ENCODE peak calls at places on chromosome 16, in five cellular contexts. S, C, B, T and W are unnamed samples.

GRCh38 chr16:79885320-79885719 is 284.8 kb upstream of the MAF start:
- DNase-seq in T (no peak), S (peak; percentile 80), B (no peak), C (no peak), W (no peak)

GRCh38 chr16:27048316-27048715 is 18.4 kb upstream of the C16orf82 start:
- DNase-seq in S (no peak), T (no peak), C (no peak), B (no peak), W (no peak)

GRCh38 chr16:59633996-59634579 is 900.0 kb upstream of the GOT2 start:
- DNase-seq in T (no peak), S (no peak), C (no peak), B (no peak), W (no peak)

GRCh38 chr16:77780378-77780837 is 8.0 kb upstream of the VAT1L start:
- DNase-seq in T (no peak), B (no peak), C (no peak), S (no peak), W (no peak)

GRCh38 chr16:2429771-2430663 is 770 bp downstream of the CCNF start:
- DNase-seq in S (no peak), T (no peak), B (no peak), C (peak; percentile 28), W (no peak)

GRCh38 chr16:4111748-4112696 is 4.2 kb downstream of the ADCY9 start:
- DNase-seq in C (no peak), S (no peak), T (no peak), B (no peak), W (no peak)

GRCh38 chr16:592518-593306 is 2.8 kb downstream of the RAB40C start:
- DNase-seq in T (no peak), C (no peak), S (peak; percentile 82), B (no peak), W (no peak)

GRCh38 chr16:81376880-81377279 is 62.1 kb downstream of the GAN start:
- DNase-seq in T (no peak), S (no peak), B (no peak), C (no peak), W (no peak)

GRCh38 chr16:50121721-50122445 is 31.2 kb upstream of the TENT4B start:
- DNase-seq in C (peak; percentile 49), T (peak; percentile 53), B (no peak), S (no peak), W (no peak)

GRCh38 chr16:4682616-4683254 is 10.6 kb upstream of the NUDT16L1 start:
- DNase-seq in S (no peak), C (no peak), B (peak; percentile 50), T (no peak), W (no peak)

GRCh38 chr16:84881702-84882521 is 62.1 kb downstream of the CRISPLD2 start:
- DNase-seq in B (no peak), T (no peak), C (no peak), S (no peak), W (no peak)
- H3K36me3 ChIP-seq in B (no peaks in the 10 kb centered on the region), T (no peaks in the 10 kb centered on the region), C (no peaks in the 10 kb centered on the region), S (no peaks in the 10 kb centered on the region), W (no peaks in the 10 kb centered on the region)

GRCh38 chr16:56608043-56608875 is at the start of gene MT2A:
- DNase-seq in B (peak; percentile 95), T (peak; percentile 89), S (peak; percentile 95), C (peak; percentile 85), W (peak; percentile 83)

GRCh38 chr16:56609463-56609921 is 1.1 kb downstream of the MT2A start:
- DNase-seq in S (peak; percentile 60), C (peak; percentile 82), B (no peak), T (peak; percentile 76), W (peak; percentile 62)

GRCh38 chr16:56607675-56608042 is 725 bp upstream of the MT2A start:
- DNase-seq in S (no peak), T (no peak), C (no peak), B (no peak), W (no peak)

GRCh38 chr16:56610017-56610608 is 1.7 kb downstream of the MT2A start:
- DNase-seq in C (peak; percentile 83), T (peak; percentile 66), B (no peak), S (peak; percentile 91), W (peak; percentile 78)

DNA sequence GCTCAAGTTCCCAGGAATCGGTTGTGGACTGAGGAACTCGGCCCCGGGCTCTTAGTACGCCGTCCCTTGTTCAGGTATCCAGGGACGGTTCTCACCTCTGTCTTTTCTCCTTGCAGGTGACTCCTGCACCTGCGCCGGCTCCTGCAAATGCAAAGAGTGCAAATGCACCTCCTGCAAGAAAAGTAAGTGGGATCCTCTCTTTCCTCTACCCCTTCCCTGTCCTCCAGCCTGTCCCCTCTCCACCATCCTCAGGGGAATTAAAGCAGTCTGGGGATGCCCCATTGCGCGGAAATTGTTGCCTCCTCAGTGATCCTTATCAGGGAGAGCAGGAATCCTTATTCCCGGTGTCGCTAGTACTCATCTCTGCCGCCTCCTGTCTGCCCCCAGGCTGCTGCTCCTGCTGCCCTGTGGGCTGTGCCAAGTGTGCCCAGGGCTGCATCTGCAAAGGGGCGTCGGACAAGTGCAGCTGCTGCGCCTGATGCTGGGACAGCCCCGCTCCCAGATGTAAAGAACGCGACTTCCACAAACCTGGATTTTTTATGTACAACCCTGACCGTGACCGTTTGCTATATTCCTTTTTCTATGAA is 585 bp downstream of the MT2A start:
- DNase-seq in S (no peak), T (no peak), C (no peak), B (no peak), W (peak; percentile 49)
- H3K4me3 ChIP-seq in S (peak overlapping the region; percentile 78), T (peak overlapping the region; percentile 95), C (peak overlapping the region; percentile 94), B (peak overlapping the region; percentile 68), W (peak overlapping the region; percentile 98)

GRCh38 chr16:31087481-31087880 is 1.3 kb downstream of the PRSS53 start:
- DNase-seq in T (no peak), B (no peak), S (no peak), C (no peak), W (no peak)

GRCh38 chr16:31089199-31089598 is 456 bp upstream of the PRSS53 start:
- DNase-seq in S (no peak), T (no peak), C (no peak), B (no peak), W (no peak)

GRCh38 chr16:31086629-31086906 is 2.2 kb downstream of the PRSS53 start:
- DNase-seq in C (no peak), S (no peak), B (no peak), T (no peak), W (no peak)

GRCh38 chr16:31088459-31089183 is at the start of gene PRSS53:
- DNase-seq in C (no peak), B (no peak), S (no peak), T (no peak), W (no peak)

DNA sequence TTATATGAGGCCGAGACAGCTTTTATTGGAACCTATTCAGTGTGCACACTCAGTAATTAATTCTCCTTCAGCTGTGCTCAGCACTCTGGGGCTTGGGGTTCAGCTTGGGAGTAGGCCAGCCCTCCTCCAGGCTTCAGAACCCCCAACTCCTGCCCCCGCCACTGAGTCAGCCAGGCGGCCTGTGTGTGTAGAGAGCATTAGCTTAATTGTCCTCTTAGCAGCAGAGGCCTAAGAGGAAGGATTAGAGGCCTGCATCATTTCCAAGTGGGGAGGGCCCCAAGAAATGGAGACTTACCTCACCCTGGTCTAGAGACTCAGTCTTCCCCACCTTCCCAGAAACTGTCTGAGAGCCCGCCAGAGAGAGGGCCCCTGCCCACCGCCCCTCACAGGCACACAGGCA is 772 bp downstream of the PRSS53 start:
- DNase-seq in B (no peak), C (no peak), S (no peak), T (no peak), W (no peak)
- H3K36me3 ChIP-seq in B (peaks cover 78% of the 10 kb centered on the region), C (peaks cover 13% of the 10 kb centered on the region), S (no peaks in the 10 kb centered on the region), T (peaks cover 8% of the 10 kb centered on the region), W (peaks cover 10% of the 10 kb centered on the region)

DNA sequence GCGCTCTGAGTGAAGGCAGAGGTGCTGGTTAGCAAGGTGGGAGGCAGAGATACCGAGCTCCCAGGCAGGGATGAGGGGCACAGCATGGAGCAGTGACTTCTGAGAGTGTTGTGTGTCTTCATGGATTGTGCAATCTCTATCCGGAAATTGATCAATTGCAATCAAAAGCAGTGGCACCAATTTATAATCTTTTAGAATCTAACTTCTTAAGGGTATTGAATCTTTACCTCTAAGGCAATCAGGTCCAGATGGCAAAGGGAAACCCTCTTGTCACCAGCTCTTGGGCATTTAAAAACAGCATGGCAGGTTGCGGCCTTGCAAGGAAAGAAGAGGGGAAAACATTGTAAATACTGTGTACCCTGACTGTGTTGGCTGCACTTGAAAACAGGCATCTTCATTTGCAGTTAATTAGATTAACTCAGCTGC is 58.0 kb upstream of the MRTFB start:
- DNase-seq in B (no peak), S (no peak), C (no peak), T (no peak), W (no peak)
- H3K4me3 ChIP-seq in B (no peak overlapping the region), S (no peak overlapping the region), C (no peak overlapping the region), T (no peak overlapping the region), W (no peak overlapping the region)